ENCODE peak calls at places on chromosomes 7 and 10, in ten cellular contexts. One of them, this sample, is unnamed.

GRCh38 chr7:83466956-83467355 is 182.0 kb downstream of the SEMA3E start:
- DNase-seq in GOT3: no peak
- DNase-seq in activated effector memory CD4-positive, alpha-beta T cell treated with anti-CD3 and anti-CD28 coated beads, Interleukin-2, amount 50 U/mL, for 16 hours: no peak
- DNase-seq in colonic mucosa: no peak
- DNase-seq in body of pancreas: no peak
- DNase-seq in GM23248: no peak
- DNase-seq in epithelial cell of proximal tubule: no peak
- DNase-seq in NCI-H345: no peak
- DNase-seq in pons: no peak
- DNase-seq in Calu3: no peak
- DNase-seq in this sample: no peak

GRCh38 chr7:107946881-107947280 is 55.9 kb downstream of the DLD start:
- DNase-seq in GOT3: no peak
- DNase-seq in activated effector memory CD4-positive, alpha-beta T cell treated with anti-CD3 and anti-CD28 coated beads, Interleukin-2, amount 50 U/mL, for 16 hours: no peak
- DNase-seq in colonic mucosa: no peak
- DNase-seq in body of pancreas: no peak
- DNase-seq in GM23248: peak
- DNase-seq in epithelial cell of proximal tubule: no peak
- DNase-seq in NCI-H345: no peak
- DNase-seq in pons: peak
- DNase-seq in Calu3: no peak
- DNase-seq in this sample: no peak

GRCh38 chr7:92095424-92095823 is 38.9 kb downstream of the CYP51A1 start:
- DNase-seq in GOT3: no peak
- DNase-seq in activated effector memory CD4-positive, alpha-beta T cell treated with anti-CD3 and anti-CD28 coated beads, Interleukin-2, amount 50 U/mL, for 16 hours: no peak
- DNase-seq in colonic mucosa: no peak
- DNase-seq in body of pancreas: no peak
- DNase-seq in GM23248: no peak
- DNase-seq in epithelial cell of proximal tubule: no peak
- DNase-seq in NCI-H345: no peak
- DNase-seq in pons: no peak
- DNase-seq in Calu3: no peak
- DNase-seq in this sample: no peak

GRCh38 chr7:900331-901040 is 24.1 kb downstream of the GET4 start:
- DNase-seq in GOT3: no peak
- DNase-seq in activated effector memory CD4-positive, alpha-beta T cell treated with anti-CD3 and anti-CD28 coated beads, Interleukin-2, amount 50 U/mL, for 16 hours: no peak
- DNase-seq in colonic mucosa: no peak
- DNase-seq in body of pancreas: no peak
- DNase-seq in GM23248: no peak
- DNase-seq in epithelial cell of proximal tubule: no peak
- DNase-seq in NCI-H345: no peak
- DNase-seq in pons: no peak
- DNase-seq in Calu3: no peak
- DNase-seq in this sample: no peak

GRCh38 chr10:4316166-4316810 is 509.7 kb upstream of the AKR1E2 start:
- DNase-seq in GOT3: peak
- DNase-seq in activated effector memory CD4-positive, alpha-beta T cell treated with anti-CD3 and anti-CD28 coated beads, Interleukin-2, amount 50 U/mL, for 16 hours: no peak
- DNase-seq in colonic mucosa: no peak
- DNase-seq in body of pancreas: no peak
- DNase-seq in GM23248: peak
- DNase-seq in epithelial cell of proximal tubule: no peak
- DNase-seq in NCI-H345: no peak
- DNase-seq in pons: peak
- DNase-seq in Calu3: no peak
- DNase-seq in this sample: no peak

GRCh38 chr10:11757452-11757819 is 15.3 kb downstream of the ECHDC3 start:
- DNase-seq in GOT3: no peak
- DNase-seq in activated effector memory CD4-positive, alpha-beta T cell treated with anti-CD3 and anti-CD28 coated beads, Interleukin-2, amount 50 U/mL, for 16 hours: no peak
- DNase-seq in colonic mucosa: peak
- DNase-seq in body of pancreas: peak
- DNase-seq in GM23248: peak
- DNase-seq in epithelial cell of proximal tubule: peak
- DNase-seq in NCI-H345: peak
- DNase-seq in pons: peak
- DNase-seq in Calu3: peak
- DNase-seq in this sample: no peak

GRCh38 chr10:122294006-122294405 is 22.9 kb downstream of the BTBD16 start:
- DNase-seq in GOT3: no peak
- DNase-seq in activated effector memory CD4-positive, alpha-beta T cell treated with anti-CD3 and anti-CD28 coated beads, Interleukin-2, amount 50 U/mL, for 16 hours: no peak
- DNase-seq in colonic mucosa: no peak
- DNase-seq in body of pancreas: no peak
- DNase-seq in GM23248: no peak
- DNase-seq in epithelial cell of proximal tubule: no peak
- DNase-seq in NCI-H345: no peak
- DNase-seq in pons: no peak
- DNase-seq in Calu3: no peak
- DNase-seq in this sample: no peak

GRCh38 chr7:44727346-44728262 is 21.0 kb upstream of the ZMIZ2 start:
- DNase-seq in GOT3: peak
- DNase-seq in activated effector memory CD4-positive, alpha-beta T cell treated with anti-CD3 and anti-CD28 coated beads, Interleukin-2, amount 50 U/mL, for 16 hours: no peak
- DNase-seq in colonic mucosa: no peak
- DNase-seq in body of pancreas: no peak
- DNase-seq in GM23248: peak
- DNase-seq in epithelial cell of proximal tubule: peak
- DNase-seq in NCI-H345: no peak
- DNase-seq in pons: no peak
- DNase-seq in Calu3: no peak
- DNase-seq in this sample: no peak

GRCh38 chr7:3482147-3482921 is 181.3 kb downstream of the SDK1 start:
- DNase-seq in GOT3: no peak
- DNase-seq in activated effector memory CD4-positive, alpha-beta T cell treated with anti-CD3 and anti-CD28 coated beads, Interleukin-2, amount 50 U/mL, for 16 hours: no peak
- DNase-seq in colonic mucosa: no peak
- DNase-seq in body of pancreas: peak
- DNase-seq in GM23248: peak
- DNase-seq in epithelial cell of proximal tubule: peak
- DNase-seq in NCI-H345: peak
- DNase-seq in pons: peak
- DNase-seq in Calu3: peak
- DNase-seq in this sample: no peak

GRCh38 chr7:113548561-113548960 is 370.2 kb downstream of the PPP1R3A start:
- DNase-seq in GOT3: no peak
- DNase-seq in activated effector memory CD4-positive, alpha-beta T cell treated with anti-CD3 and anti-CD28 coated beads, Interleukin-2, amount 50 U/mL, for 16 hours: no peak
- DNase-seq in colonic mucosa: no peak
- DNase-seq in body of pancreas: no peak
- DNase-seq in GM23248: no peak
- DNase-seq in epithelial cell of proximal tubule: peak
- DNase-seq in NCI-H345: no peak
- DNase-seq in pons: no peak
- DNase-seq in Calu3: no peak
- DNase-seq in this sample: no peak

GRCh38 chr10:80530816-80531215 is 6.9 kb upstream of the SH2D4B start:
- DNase-seq in GOT3: no peak
- DNase-seq in activated effector memory CD4-positive, alpha-beta T cell treated with anti-CD3 and anti-CD28 coated beads, Interleukin-2, amount 50 U/mL, for 16 hours: no peak
- DNase-seq in colonic mucosa: no peak
- DNase-seq in body of pancreas: no peak
- DNase-seq in GM23248: no peak
- DNase-seq in epithelial cell of proximal tubule: no peak
- DNase-seq in NCI-H345: no peak
- DNase-seq in pons: no peak
- DNase-seq in Calu3: no peak
- DNase-seq in this sample: no peak